ENCODE peak calls at places on chromosomes 13 and 19, in ten cellular contexts. One of them, this sample, is unnamed.

GRCh38 chr13:73837147-73837546 is 297.1 kb downstream of the KLF12 start:
- DNase-seq in brain microvascular endothelial cell: no peak
- DNase-seq in activated CD4-positive, alpha-beta memory T cell treated with anti-CD3 and anti-CD28 coated beads for 36 hours: no peak
- DNase-seq in mucosa of descending colon: no peak
- DNase-seq in T-helper 2 cell: no peak
- DNase-seq in amniotic stem cell: no peak
- DNase-seq in activated naive CD4-positive, alpha-beta T cell treated with anti-CD3 and anti-CD28 coated beads, Interleukin-2, amount 50 U/mL, for 72 hours: no peak
- DNase-seq in heart left ventricle: no peak
- DNase-seq in C1 segment of cervical spinal cord: no peak
- DNase-seq in myocyte: no peak
- DNase-seq in this sample: no peak

GRCh38 chr19:12937243-12938053 is 961 bp upstream of the CALR start:
- DNase-seq in heart left ventricle: peak
- DNase-seq in brain microvascular endothelial cell: peak
- DNase-seq in amniotic stem cell: no peak
- DNase-seq in mucosa of descending colon: peak
- DNase-seq in myocyte: no peak
- DNase-seq in activated naive CD4-positive, alpha-beta T cell treated with anti-CD3 and anti-CD28 coated beads, Interleukin-2, amount 50 U/mL, for 72 hours: no peak
- DNase-seq in T-helper 2 cell: no peak
- DNase-seq in C1 segment of cervical spinal cord: no peak
- DNase-seq in activated CD4-positive, alpha-beta memory T cell treated with anti-CD3 and anti-CD28 coated beads for 36 hours: no peak
- DNase-seq in this sample: no peak

GRCh38 chr19:12202250-12202649 is 39.4 kb downstream of the ZNF136 start:
- DNase-seq in activated naive CD4-positive, alpha-beta T cell treated with anti-CD3 and anti-CD28 coated beads, Interleukin-2, amount 50 U/mL, for 72 hours: peak
- DNase-seq in heart left ventricle: peak
- DNase-seq in myocyte: no peak
- DNase-seq in amniotic stem cell: no peak
- DNase-seq in T-helper 2 cell: no peak
- DNase-seq in C1 segment of cervical spinal cord: no peak
- DNase-seq in mucosa of descending colon: peak
- DNase-seq in activated CD4-positive, alpha-beta memory T cell treated with anti-CD3 and anti-CD28 coated beads for 36 hours: peak
- DNase-seq in brain microvascular endothelial cell: no peak
- DNase-seq in this sample: no peak

GRCh38 chr19:44552324-44552723 is 22.8 kb upstream of the CEACAM20 start:
- DNase-seq in C1 segment of cervical spinal cord: no peak
- DNase-seq in myocyte: peak
- DNase-seq in amniotic stem cell: no peak
- DNase-seq in heart left ventricle: no peak
- DNase-seq in brain microvascular endothelial cell: peak
- DNase-seq in mucosa of descending colon: peak
- DNase-seq in T-helper 2 cell: no peak
- DNase-seq in activated CD4-positive, alpha-beta memory T cell treated with anti-CD3 and anti-CD28 coated beads for 36 hours: peak
- DNase-seq in activated naive CD4-positive, alpha-beta T cell treated with anti-CD3 and anti-CD28 coated beads, Interleukin-2, amount 50 U/mL, for 72 hours: peak
- DNase-seq in this sample: no peak

GRCh38 chr19:15297416-15298224 is 34.7 kb downstream of the BRD4 start:
- DNase-seq in myocyte: peak
- DNase-seq in heart left ventricle: no peak
- DNase-seq in brain microvascular endothelial cell: peak
- DNase-seq in amniotic stem cell: no peak
- DNase-seq in activated naive CD4-positive, alpha-beta T cell treated with anti-CD3 and anti-CD28 coated beads, Interleukin-2, amount 50 U/mL, for 72 hours: no peak
- DNase-seq in mucosa of descending colon: no peak
- DNase-seq in C1 segment of cervical spinal cord: no peak
- DNase-seq in activated CD4-positive, alpha-beta memory T cell treated with anti-CD3 and anti-CD28 coated beads for 36 hours: peak
- DNase-seq in T-helper 2 cell: peak
- DNase-seq in this sample: no peak

GRCh38 chr19:45352914-45353796 is 12.6 kb downstream of the KLC3 start:
- DNase-seq in myocyte: no peak
- DNase-seq in amniotic stem cell: no peak
- DNase-seq in activated CD4-positive, alpha-beta memory T cell treated with anti-CD3 and anti-CD28 coated beads for 36 hours: no peak
- DNase-seq in T-helper 2 cell: no peak
- DNase-seq in C1 segment of cervical spinal cord: no peak
- DNase-seq in mucosa of descending colon: no peak
- DNase-seq in brain microvascular endothelial cell: no peak
- DNase-seq in heart left ventricle: no peak
- DNase-seq in activated naive CD4-positive, alpha-beta T cell treated with anti-CD3 and anti-CD28 coated beads, Interleukin-2, amount 50 U/mL, for 72 hours: no peak
- DNase-seq in this sample: no peak

GRCh38 chr19:18349524-18350128 is 9.2 kb downstream of the PGPEP1 start:
- DNase-seq in myocyte: peak
- DNase-seq in T-helper 2 cell: no peak
- DNase-seq in activated naive CD4-positive, alpha-beta T cell treated with anti-CD3 and anti-CD28 coated beads, Interleukin-2, amount 50 U/mL, for 72 hours: no peak
- DNase-seq in brain microvascular endothelial cell: peak
- DNase-seq in heart left ventricle: peak
- DNase-seq in amniotic stem cell: peak
- DNase-seq in activated CD4-positive, alpha-beta memory T cell treated with anti-CD3 and anti-CD28 coated beads for 36 hours: peak
- DNase-seq in C1 segment of cervical spinal cord: no peak
- DNase-seq in mucosa of descending colon: peak
- DNase-seq in this sample: no peak

GRCh38 chr19:49125025-49125731 is 5.8 kb downstream of the PPFIA3 start:
- DNase-seq in myocyte: no peak
- DNase-seq in activated CD4-positive, alpha-beta memory T cell treated with anti-CD3 and anti-CD28 coated beads for 36 hours: no peak
- DNase-seq in brain microvascular endothelial cell: no peak
- DNase-seq in activated naive CD4-positive, alpha-beta T cell treated with anti-CD3 and anti-CD28 coated beads, Interleukin-2, amount 50 U/mL, for 72 hours: no peak
- DNase-seq in amniotic stem cell: no peak
- DNase-seq in mucosa of descending colon: peak
- DNase-seq in heart left ventricle: no peak
- DNase-seq in C1 segment of cervical spinal cord: no peak
- DNase-seq in T-helper 2 cell: no peak
- DNase-seq in this sample: no peak

GRCh38 chr13:66264976-66265375 is 965.2 kb downstream of the PCDH9 start:
- DNase-seq in mucosa of descending colon: no peak
- DNase-seq in myocyte: no peak
- DNase-seq in T-helper 2 cell: no peak
- DNase-seq in amniotic stem cell: no peak
- DNase-seq in activated CD4-positive, alpha-beta memory T cell treated with anti-CD3 and anti-CD28 coated beads for 36 hours: no peak
- DNase-seq in activated naive CD4-positive, alpha-beta T cell treated with anti-CD3 and anti-CD28 coated beads, Interleukin-2, amount 50 U/mL, for 72 hours: no peak
- DNase-seq in C1 segment of cervical spinal cord: no peak
- DNase-seq in brain microvascular endothelial cell: peak
- DNase-seq in heart left ventricle: no peak
- DNase-seq in this sample: peak

GRCh38 chr19:3369337-3370213 is 3.2 kb downstream of the NFIC start:
- DNase-seq in activated naive CD4-positive, alpha-beta T cell treated with anti-CD3 and anti-CD28 coated beads, Interleukin-2, amount 50 U/mL, for 72 hours: no peak
- DNase-seq in C1 segment of cervical spinal cord: no peak
- DNase-seq in myocyte: peak
- DNase-seq in brain microvascular endothelial cell: no peak
- DNase-seq in activated CD4-positive, alpha-beta memory T cell treated with anti-CD3 and anti-CD28 coated beads for 36 hours: no peak
- DNase-seq in amniotic stem cell: peak
- DNase-seq in T-helper 2 cell: no peak
- DNase-seq in heart left ventricle: peak
- DNase-seq in mucosa of descending colon: peak
- DNase-seq in this sample: peak

GRCh38 chr13:78022164-78022877 is 103.7 kb upstream of the EDNRB start:
- DNase-seq in myocyte: peak
- DNase-seq in T-helper 2 cell: peak
- DNase-seq in heart left ventricle: peak
- DNase-seq in activated naive CD4-positive, alpha-beta T cell treated with anti-CD3 and anti-CD28 coated beads, Interleukin-2, amount 50 U/mL, for 72 hours: peak
- DNase-seq in C1 segment of cervical spinal cord: no peak
- DNase-seq in amniotic stem cell: no peak
- DNase-seq in mucosa of descending colon: peak
- DNase-seq in activated CD4-positive, alpha-beta memory T cell treated with anti-CD3 and anti-CD28 coated beads for 36 hours: peak
- DNase-seq in brain microvascular endothelial cell: peak
- DNase-seq in this sample: peak

This sample was measured in frontal cortex.